ENCODE peak calls at places on chromosomes 7 and 10, in seven cellular contexts. B is adrenal gland, D is cardiac muscle cell, X is brain microvascular endothelial cell, K is astrocyte of the spinal cord, Y is neuronal stem cell, T is cardiac fibroblast. E is an unnamed sample.

GRCh38 chr10:51445587-51445986 is 253.8 kb downstream of the CSTF2T start:
- DNase-seq in K (no peak), D (no peak), B (no peak), Y (no peak), T (no peak), X (no peak), E (no peak)

GRCh38 chr7:107692501-107692900 is 31.9 kb downstream of the SLC26A4 start:
- DNase-seq in K (peak), T (no peak), X (no peak), Y (no peak), B (no peak), D (no peak), E (no peak)

GRCh38 chr10:86188326-86188725 is 178.3 kb downstream of the GRID1 start:
- DNase-seq in B (no peak), Y (no peak), T (no peak), D (no peak), X (no peak), K (no peak), E (no peak)

GRCh38 chr7:82393821-82394220 is 49.8 kb downstream of the CACNA2D1 start:
- DNase-seq in B (no peak), Y (no peak), T (no peak), K (no peak), X (no peak), D (no peak), E (no peak)

GRCh38 chr7:78197447-78197846 is 398.9 kb downstream of the PHTF2 start:
- DNase-seq in D (no peak), K (peak), X (peak), B (no peak), Y (no peak), T (peak), E (peak)

GRCh38 chr7:71618281-71618680 is 486.3 kb downstream of the GALNT17 start:
- DNase-seq in D (no peak), B (no peak), X (no peak), K (peak), T (no peak), Y (no peak), E (no peak)

GRCh38 chr7:2309889-2310331 is 4.3 kb downstream of the SNX8 start:
- DNase-seq in X (peak), D (peak), Y (peak), K (peak), B (no peak), T (peak), E (peak)

GRCh38 chr7:92722541-92722940 is 113.8 kb downstream of the CDK6 start:
- DNase-seq in T (no peak), B (no peak), Y (no peak), D (no peak), X (no peak), K (no peak), E (no peak)

GRCh38 chr7:19181634-19182033 is 36.4 kb upstream of the FERD3L start:
- DNase-seq in Y (no peak), D (no peak), X (peak), K (no peak), T (no peak), B (no peak), E (no peak)

GRCh38 chr10:79347894-79348639 is 798 bp downstream of the PPIF start:
- DNase-seq in B (peak), Y (no peak), D (peak), K (peak), T (peak), X (peak), E (no peak)

GRCh38 chr7:17289074-17289665 is 9.3 kb upstream of the AHR start:
- DNase-seq in D (peak), Y (no peak), K (peak), B (peak), T (peak), X (peak), E (no peak)

GRCh38 chr7:30970074-30970473 is 6.3 kb downstream of the GHRHR start:
- DNase-seq in B (no peak), D (no peak), Y (no peak), K (no peak), X (no peak), T (no peak), E (no peak)

GRCh38 chr7:82244947-82245346 is 198.6 kb downstream of the CACNA2D1 start:
- DNase-seq in K (no peak), T (no peak), D (no peak), B (no peak), Y (no peak), X (no peak), E (no peak)

GRCh38 chr7:66047426-66047825 is 28.2 kb upstream of the ASL start:
- DNase-seq in D (no peak), X (peak), B (peak), K (peak), T (peak), Y (no peak), E (peak)

GRCh38 chr10:27504897-27505457 is 873 bp downstream of the RAB18 start:
- DNase-seq in B (no peak), K (peak), D (no peak), T (peak), Y (no peak), X (peak), E (no peak)

GRCh38 chr7:31078363-31078990 is 26.4 kb downstream of the ADCYAP1R1 start:
- DNase-seq in T (no peak), X (no peak), Y (no peak), K (no peak), B (no peak), D (no peak), E (no peak)

GRCh38 chr7:149771199-149771636 is 2.2 kb downstream of the ZNF467 start:
- DNase-seq in K (no peak), Y (no peak), X (no peak), T (no peak), B (no peak), D (no peak), E (no peak)

GRCh38 chr7:107948645-107949442 is 54.1 kb downstream of the LAMB1 start:
- DNase-seq in Y (no peak), X (peak), B (peak), T (peak), K (peak), D (no peak), E (peak)

GRCh38 chr10:63865210-63865609 is 344.0 kb downstream of the REEP3 start:
- DNase-seq in B (no peak), Y (no peak), K (no peak), X (no peak), D (no peak), T (no peak), E (no peak)

GRCh38 chr7:43018446-43018845 is 86.3 kb downstream of the MRPL32 start:
- DNase-seq in T (no peak), X (no peak), Y (no peak), K (peak), B (no peak), D (no peak), E (peak)

GRCh38 chr7:122369756-122370155 is 65.2 kb upstream of the FEZF1 start:
- DNase-seq in Y (no peak), D (no peak), K (no peak), T (no peak), X (no peak), B (no peak), E (no peak)

GRCh38 chr7:47444376-47445098 is 137.4 kb downstream of the TNS3 start:
- DNase-seq in B (no peak), T (peak), D (peak), K (peak), X (no peak), Y (no peak), E (no peak)

GRCh38 chr10:125084191-125085186 is 75.9 kb downstream of the CTBP2 start:
- DNase-seq in B (peak), K (peak), X (peak), Y (no peak), T (peak), D (no peak), E (peak)

DNA sequence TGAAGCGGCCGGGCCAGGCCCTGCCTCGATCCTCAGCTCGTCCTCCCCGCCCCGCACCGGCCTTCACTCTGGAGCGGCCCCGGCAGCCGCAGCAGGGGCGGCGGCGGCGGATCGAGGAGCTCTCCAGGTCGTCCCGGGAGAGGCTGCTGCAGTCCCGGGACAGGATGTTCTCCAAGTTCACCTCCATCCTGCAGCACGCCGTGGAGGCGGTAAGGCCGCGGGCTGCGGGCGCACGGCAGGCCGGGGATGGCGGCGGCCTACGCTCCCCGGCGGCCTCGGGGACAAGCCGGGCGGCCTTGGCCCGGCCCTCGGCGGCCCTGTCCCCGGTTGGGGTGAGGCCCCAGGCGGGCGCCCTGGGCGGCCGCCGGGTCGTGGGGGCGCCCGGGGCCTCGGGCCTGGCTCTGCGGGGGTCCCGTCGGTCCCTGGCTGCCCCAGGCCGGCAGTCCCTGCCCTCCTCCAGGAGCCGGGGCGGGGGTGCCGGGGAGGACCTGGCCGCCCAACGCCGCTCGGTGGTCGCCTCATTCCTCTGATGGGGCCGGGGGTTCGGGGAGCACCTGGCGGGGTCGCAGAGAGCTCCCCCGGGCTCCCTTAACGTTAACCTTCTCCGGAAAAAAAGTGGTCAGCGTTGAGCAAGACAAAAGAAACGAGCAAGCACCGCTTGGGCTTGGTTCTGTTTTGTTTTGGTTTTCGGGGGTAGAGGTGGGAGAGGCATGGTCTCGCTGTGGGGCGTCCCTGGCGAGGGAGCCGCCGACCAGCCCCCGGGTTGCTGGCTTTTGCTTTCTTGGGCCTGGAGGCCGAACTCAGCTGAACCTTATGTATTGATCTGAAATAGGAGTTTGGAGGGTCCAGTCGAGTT is 563 bp downstream of the FHIP2A start:
- DNase-seq in K (peak), Y (peak), T (peak), X (peak), B (peak), D (peak), E (no peak)
- H3K4me3 ChIP-seq in K (peak), Y (peak), T (peak), X (peak), B (peak), D (peak), E (peak)

DNA sequence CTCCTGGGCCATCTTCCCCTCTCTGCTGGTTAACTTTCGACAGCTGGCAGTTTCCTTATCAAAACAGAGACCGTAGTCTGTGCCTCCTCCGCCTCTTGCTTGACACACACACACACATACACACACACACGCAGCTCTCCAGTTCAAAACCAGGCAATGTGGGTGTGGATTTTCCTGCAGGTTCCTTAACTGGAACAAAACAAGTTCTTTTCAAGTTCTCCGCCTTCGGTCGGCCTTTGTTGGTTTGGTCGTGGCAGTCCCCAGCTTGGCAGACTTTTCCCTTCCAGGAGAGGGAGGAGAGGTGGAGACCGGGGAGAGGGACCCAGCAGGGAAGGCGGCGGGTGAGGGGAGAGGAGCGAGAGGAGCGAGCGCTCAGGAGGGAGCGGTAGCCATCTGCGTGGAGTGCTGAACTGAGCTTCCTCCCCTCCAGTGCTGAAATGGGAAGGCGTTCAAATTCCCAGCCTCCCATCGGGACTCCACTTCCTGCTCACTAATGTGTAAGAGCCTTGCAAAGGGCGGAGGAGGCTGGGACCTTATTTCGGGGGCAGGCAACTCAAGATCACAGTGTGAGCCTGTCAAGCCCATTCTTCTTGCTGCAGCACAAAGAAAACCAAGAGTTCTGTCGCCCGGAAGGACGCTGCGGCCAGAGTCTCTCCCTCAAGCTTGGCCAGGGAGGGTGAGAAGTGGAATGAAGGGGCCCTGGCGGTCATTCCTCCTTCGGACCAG is 120.6 kb downstream of the PRPF18 start:
- DNase-seq in B (peak), Y (peak), D (peak), X (peak), K (peak), T (peak), E (no peak)
- H3K4me3 ChIP-seq in B (no peak), Y (peak), D (peak), X (peak), K (peak), T (peak), E (peak)

GRCh38 chr7:100897111-100897608 is 1.5 kb upstream of the ACHE start:
- DNase-seq in Y (no peak), B (no peak), D (peak), X (no peak), T (no peak), K (no peak), E (no peak)
- H3K4me3 ChIP-seq in Y (peak), B (no peak), D (peak), X (no peak), T (no peak), K (no peak), E (peak)

GRCh38 chr10:33254556-33255160 is 79.8 kb downstream of the NRP1 start:
- DNase-seq in D (no peak), Y (no peak), B (no peak), T (no peak), K (no peak), X (no peak), E (no peak)

GRCh38 chr10:33260403-33261239 is 73.8 kb downstream of the NRP1 start:
- DNase-seq in T (no peak), K (peak), X (no peak), D (no peak), B (no peak), Y (no peak), E (no peak)

GRCh38 chr10:33253411-33253810 is 81.1 kb downstream of the NRP1 start:
- DNase-seq in T (no peak), D (no peak), B (no peak), K (no peak), X (no peak), Y (no peak), E (no peak)

GRCh38 chr10:33258951-33259350 is 75.5 kb downstream of the NRP1 start:
- DNase-seq in K (peak), T (peak), Y (peak), D (no peak), B (no peak), X (peak), E (no peak)

GRCh38 chr10:33257439-33257838 is 77.0 kb downstream of the NRP1 start:
- DNase-seq in X (no peak), T (no peak), K (no peak), Y (no peak), B (no peak), D (no peak), E (no peak)
- H3K4me3 ChIP-seq in X (no peak), T (no peak), K (no peak), Y (no peak), B (no peak), D (no peak), E (no peak)

DNA sequence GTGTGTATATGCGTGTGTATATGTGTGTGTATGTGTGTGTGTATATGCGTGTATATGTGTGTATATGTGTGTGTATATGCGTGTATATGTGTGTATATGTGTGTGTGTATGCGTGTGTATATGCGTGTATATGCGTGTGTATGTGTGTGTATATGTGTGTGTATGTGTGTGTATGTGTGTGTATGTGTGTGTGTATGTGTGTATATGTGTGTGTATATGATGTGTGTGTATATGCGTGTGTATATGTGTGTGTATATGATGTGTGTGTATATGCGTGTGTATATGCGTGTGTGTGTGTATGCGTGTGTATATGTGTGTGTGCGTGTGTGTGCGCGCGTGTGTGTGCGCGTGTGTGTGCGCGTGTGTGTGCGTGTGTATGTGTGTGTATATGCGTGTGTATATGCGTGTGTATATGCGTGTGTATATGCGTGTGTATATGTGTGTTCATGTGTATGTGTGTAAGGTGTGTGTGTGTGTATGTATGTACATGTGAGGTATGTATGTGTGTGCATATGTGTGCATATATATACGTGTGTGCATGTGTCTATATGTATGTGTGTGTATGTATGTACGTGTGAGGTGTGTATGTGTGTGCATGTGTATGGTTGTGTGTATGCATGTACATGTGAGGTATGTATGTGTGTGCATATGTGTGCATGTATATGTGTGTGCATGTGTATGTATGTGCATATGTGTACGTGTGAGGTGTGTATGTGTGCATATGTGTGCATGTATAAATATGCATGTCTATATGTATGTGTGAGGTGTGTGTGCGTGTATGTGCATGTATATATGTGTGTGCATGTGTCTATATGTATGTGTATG is 5.9 kb downstream of the UCN3 start:
- DNase-seq in X (no peak), Y (no peak), D (no peak), K (no peak), T (no peak), B (no peak), E (no peak)
- H3K4me3 ChIP-seq in X (no peak), Y (no peak), D (no peak), K (no peak), T (no peak), B (no peak), E (no peak)

GRCh38 chr10:8060010-8060703 is 5.7 kb downstream of the GATA3 start:
- DNase-seq in K (peak), B (peak), T (no peak), Y (peak), X (no peak), D (no peak), E (no peak)
- H3K4me3 ChIP-seq in K (no peak), B (no peak), T (no peak), Y (no peak), X (no peak), D (no peak), E (no peak)

GRCh38 chr7:94295805-94296204 is 98.9 kb upstream of the COL1A2 start:
- DNase-seq in Y (no peak), T (peak), B (peak), D (peak), K (peak), X (peak), E (no peak)

GRCh38 chr7:94297397-94297838 is 97.3 kb upstream of the COL1A2 start:
- DNase-seq in Y (no peak), T (peak), B (peak), X (peak), D (no peak), K (peak), E (no peak)

GRCh38 chr7:94294471-94295131 is 100.1 kb upstream of the COL1A2 start:
- DNase-seq in B (no peak), T (no peak), D (no peak), X (no peak), K (no peak), Y (no peak), E (no peak)

GRCh38 chr7:94298943-94299342 is 95.8 kb upstream of the COL1A2 start:
- DNase-seq in B (peak), T (peak), D (no peak), K (peak), Y (no peak), X (peak), E (no peak)

DNA sequence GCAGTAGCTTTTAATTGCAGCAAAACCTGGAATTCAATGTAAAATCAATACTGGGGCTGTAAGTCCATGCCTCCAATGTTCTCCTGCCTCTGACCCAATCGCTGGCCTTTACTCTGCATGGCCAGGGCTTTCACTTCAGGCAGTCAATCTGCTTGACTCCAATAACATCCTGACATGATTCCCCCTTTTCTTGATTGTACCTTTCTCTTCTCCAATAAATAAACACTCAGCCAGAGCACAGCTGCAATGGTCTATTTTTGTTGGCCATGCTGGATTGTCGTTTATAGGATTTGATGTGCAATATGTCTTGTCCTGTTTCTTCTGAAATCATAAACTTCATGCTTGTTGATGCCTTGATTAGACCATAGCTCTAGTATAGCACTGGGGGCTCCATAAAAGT is 97.8 kb upstream of the COL1A2 start:
- DNase-seq in Y (no peak), X (no peak), B (no peak), K (no peak), D (no peak), T (no peak), E (no peak)
- H3K4me3 ChIP-seq in Y (no peak), X (peak), B (no peak), K (peak), D (no peak), T (peak), E (no peak)

GRCh38 chr10:97714401-97715258 is 1.1 kb downstream of the MARVELD1 start:
- DNase-seq in K (peak), X (peak), B (peak), T (peak), D (peak), Y (no peak), E (no peak)
- H3K4me3 ChIP-seq in K (peak), X (peak), B (peak), T (peak), D (peak), Y (peak), E (peak)

GRCh38 chr7:69189406-69189805 is 408.9 kb upstream of the AUTS2 start:
- DNase-seq in Y (no peak), K (no peak), X (no peak), T (no peak), B (no peak), D (no peak), E (no peak)

GRCh38 chr7:69190738-69191137 is 407.5 kb upstream of the AUTS2 start:
- DNase-seq in X (no peak), K (no peak), T (no peak), D (peak), B (no peak), Y (no peak), E (no peak)

GRCh38 chr7:69187824-69188335 is 410.4 kb upstream of the AUTS2 start:
- DNase-seq in T (no peak), D (no peak), K (no peak), Y (no peak), X (no peak), B (no peak), E (no peak)

GRCh38 chr7:69190025-69190424 is 408.2 kb upstream of the AUTS2 start:
- DNase-seq in B (no peak), X (no peak), Y (no peak), T (no peak), K (no peak), D (no peak), E (no peak)

DNA sequence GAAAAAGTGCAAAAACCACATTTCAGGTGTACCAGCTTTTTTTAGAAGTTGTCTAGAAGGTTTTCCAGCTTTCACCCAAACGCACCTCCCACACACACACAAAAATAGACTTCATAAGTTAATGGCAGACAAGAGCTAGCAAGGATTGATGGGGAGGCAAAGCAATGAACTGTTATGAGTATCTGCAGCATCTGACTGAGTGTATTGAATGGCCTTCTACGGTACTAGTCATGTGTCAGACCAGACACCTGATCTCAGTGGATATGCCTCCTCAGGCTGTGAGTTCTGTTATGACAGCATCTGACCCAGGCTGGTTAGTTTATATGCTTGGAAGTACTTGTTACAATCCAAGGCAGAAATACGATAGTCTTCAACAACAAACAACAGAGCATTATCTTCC is 406.1 kb upstream of the AUTS2 start:
- DNase-seq in X (no peak), K (no peak), B (no peak), Y (no peak), T (no peak), D (no peak), E (no peak)
- H3K4me3 ChIP-seq in X (no peak), K (no peak), B (no peak), Y (no peak), T (no peak), D (no peak), E (no peak)